ENCODE peak calls at places on chromosome 15, in four cellular contexts. G, U, F and X are unnamed samples.

GRCh38 chr15:34055868-34056595 is 17.0 kb upstream of the AVEN start:
- ATAC-seq in G (no peak), U (no peak), F (no peak), X (no peak)

GRCh38 chr15:62619105-62619504 is 423.4 kb upstream of the TPM1 start:
- ATAC-seq in G (no peak), U (no peak), F (no peak), X (no peak)

GRCh38 chr15:74847462-74847861 is 4.5 kb upstream of the ULK3 start:
- ATAC-seq in G (no peak), U (no peak), F (no peak), X (no peak)

GRCh38 chr15:74414603-74415338 is 19.0 kb downstream of the SEMA7A start:
- ATAC-seq in G (no peak), U (no peak), F (no peak), X (no peak)

GRCh38 chr15:75185271-75186029 is 16.2 kb upstream of the C15orf39 start:
- ATAC-seq in G (no peak), U (no peak), F (no peak), X (no peak)

GRCh38 chr15:32851619-32852416 is 134.0 kb downstream of the GREM1 start:
- ATAC-seq in G (no peak), U (no peak), F (no peak), X (no peak)

GRCh38 chr15:47331796-47332480 is 385.4 kb upstream of the SEMA6D start:
- ATAC-seq in G (no peak), U (no peak), F (no peak), X (no peak)

GRCh38 chr15:67062365-67062985 is 2.9 kb upstream of the SMAD3 start:
- ATAC-seq in G (no peak), U (no peak), F (no peak), X (no peak)

GRCh38 chr15:68518046-68518445 is 60.7 kb upstream of the CORO2B start:
- ATAC-seq in G (no peak), U (no peak), F (no peak), X (no peak)

GRCh38 chr15:31013863-31014607 is 22.6 kb upstream of the MTMR10 start:
- ATAC-seq in G (peak), U (peak), F (no peak), X (no peak)

GRCh38 chr15:26160343-26160742 is 297.2 kb upstream of the ATP10A start:
- ATAC-seq in G (no peak), U (no peak), F (no peak), X (no peak)

GRCh38 chr15:101108458-101108775 is 143.4 kb downstream of the CHSY1 start:
- ATAC-seq in G (no peak), U (no peak), F (no peak), X (no peak)

GRCh38 chr15:93861956-93862741 is 369.2 kb upstream of the MCTP2 start:
- ATAC-seq in G (no peak), U (no peak), F (no peak), X (peak)

GRCh38 chr15:67051088-67051659 is 14.2 kb upstream of the SMAD3 start:
- ATAC-seq in G (no peak), U (no peak), F (no peak), X (no peak)

GRCh38 chr15:84606653-84607120 is 5.9 kb downstream of the ZSCAN2 start:
- ATAC-seq in G (no peak), U (no peak), F (no peak), X (no peak)

GRCh38 chr15:40932146-40932545 is 3.0 kb downstream of the DLL4 start:
- ATAC-seq in G (no peak), U (no peak), F (no peak), X (no peak)

GRCh38 chr15:84956199-84956598 is 25.5 kb upstream of the PDE8A start:
- ATAC-seq in G (no peak), U (no peak), F (no peak), X (no peak)

GRCh38 chr15:39668457-39668856 is 87.6 kb downstream of the THBS1 start:
- ATAC-seq in G (no peak), U (no peak), F (no peak), X (no peak)

GRCh38 chr15:85010114-85010471 is 28.4 kb downstream of the PDE8A start:
- ATAC-seq in G (no peak), U (no peak), F (no peak), X (no peak)

GRCh38 chr15:32872606-32873291 is 154.9 kb downstream of the GREM1 start:
- ATAC-seq in G (no peak), U (no peak), F (no peak), X (peak)

GRCh38 chr15:39580630-39581500 is at the start of gene THBS1:
- ATAC-seq in G (peak), U (peak), F (peak), X (peak)

GRCh38 chr15:83064859-83065258 is 2.2 kb downstream of the BTBD1 start:
- ATAC-seq in G (peak), U (no peak), F (peak), X (no peak)

GRCh38 chr15:69035205-69035917 is 20.9 kb downstream of the NOX5 start:
- ATAC-seq in G (no peak), U (no peak), F (no peak), X (no peak)

GRCh38 chr15:77021803-77022381 is 27.0 kb downstream of the PSTPIP1 start:
- ATAC-seq in G (peak), U (peak), F (peak), X (no peak)

GRCh38 chr15:83487519-83487918 is 40.4 kb downstream of the SH3GL3 start:
- ATAC-seq in G (no peak), U (no peak), F (no peak), X (no peak)

GRCh38 chr15:89117790-89118189 is 29.5 kb downstream of the ABHD2 start:
- ATAC-seq in G (no peak), U (no peak), F (no peak), X (no peak)

GRCh38 chr15:86555939-86556725 is 476.5 kb downstream of the AGBL1 start:
- ATAC-seq in G (no peak), U (no peak), F (no peak), X (no peak)

GRCh38 chr15:51620647-51621046 is 1.9 kb downstream of the DMXL2 start:
- ATAC-seq in G (no peak), U (no peak), F (no peak), X (no peak)

GRCh38 chr15:61337541-61337940 is 108.4 kb upstream of the RORA start:
- ATAC-seq in G (no peak), U (no peak), F (no peak), X (no peak)

GRCh38 chr15:92277776-92278175 is 115.9 kb upstream of the ST8SIA2 start:
- ATAC-seq in G (no peak), U (no peak), F (no peak), X (no peak)

GRCh38 chr15:41772720-41773331 is 1.5 kb upstream of the MAPKBP1 start:
- ATAC-seq in G (peak), U (peak), F (peak), X (peak)

GRCh38 chr15:45776772-45777171 is 141.9 kb downstream of the SQOR start:
- ATAC-seq in G (no peak), U (no peak), F (no peak), X (no peak)

GRCh38 chr15:70266412-70267089 is 168.8 kb upstream of the TLE3 start:
- ATAC-seq in G (peak), U (peak), F (no peak), X (peak)